ENCODE peak calls at places on chromosomes 16 and 17, in seven cellular contexts. B is NCI-H345; G is stimulated activated CD4-positive, alpha-beta T cell treated with anti-CD3 and anti-CD28 coated beads, Interleukin-2, amount 100 ng/mL, for 24 hours; Q is NCI-H2029 treated with DMSO at 0.1 percent for 48 hours; N is activated CD8-positive, alpha-beta T cell treated with anti-CD3 and anti-CD28 coated beads for 36 hours; P is SJSA1; E is naive thymus-derived CD4-positive, alpha-beta T cell. S is an unnamed sample.
A peak's percentile ranks its signal among the peaks of the same experiment; 100 is the strongest.

GRCh38 chr16:69311533-69312388 is 611 bp downstream of the VPS4A start:
- DNase-seq in N (peak; percentile 54), E (no peak), P (no peak), Q (no peak), G (peak; percentile 62), B (peak; percentile 11), S (peak; percentile 75)

GRCh38 chr16:86095906-86096485 is 197.0 kb downstream of the IRF8 start:
- DNase-seq in B (no peak), P (no peak), Q (no peak), G (no peak), N (no peak), E (no peak), S (no peak)

GRCh38 chr17:64459284-64459747 is 10.4 kb downstream of the MILR1 start:
- DNase-seq in Q (no peak), P (peak; percentile 67), N (no peak), E (no peak), G (no peak), B (no peak), S (no peak)

GRCh38 chr17:2172447-2172938 is 117.6 kb downstream of the HIC1 start:
- DNase-seq in E (no peak), G (no peak), B (no peak), Q (no peak), P (peak; percentile 71), N (no peak), S (no peak)

GRCh38 chr17:58333396-58334207 is 5.0 kb upstream of the TSPOAP1 start:
- DNase-seq in B (no peak), Q (no peak), G (peak; percentile 48), E (no peak), P (no peak), N (peak; percentile 69), S (no peak)

GRCh38 chr17:73533127-73533526 is 111.1 kb downstream of the SDK2 start:
- DNase-seq in P (no peak), G (no peak), B (no peak), E (no peak), Q (no peak), N (no peak), S (no peak)

GRCh38 chr16:21101631-21102420 is 48.8 kb downstream of the DNAH3 start:
- DNase-seq in N (peak; percentile 29), B (no peak), Q (no peak), G (peak; percentile 29), E (no peak), P (no peak), S (peak; percentile 64)

GRCh38 chr17:5373112-5373511 is 46.4 kb downstream of the NUP88 start:
- DNase-seq in G (no peak), B (peak; percentile 0), E (no peak), N (no peak), Q (no peak), P (no peak), S (no peak)

S was measured in GM23338.